ENCODE peak calls at places on chromosomes 13 and 19, in four cellular contexts. M is IMR-90, Q is K562, N is HepG2. B is an unnamed sample.

GRCh38 chr19:11256189-11256588 is 6.1 kb downstream of the DOCK6 start:
- DNase-seq in Q (no peak), M (peak; percentile 33), N (no peak), B (no peak)

GRCh38 chr13:109812375-109812774 is 26.0 kb upstream of the IRS2 start:
- DNase-seq in Q (no peak), M (no peak), N (no peak), B (no peak)

GRCh38 chr19:56295531-56296455 is 18.8 kb downstream of the ZSCAN5A start:
- DNase-seq in M (no peak), Q (no peak), N (no peak), B (no peak)

GRCh38 chr19:45469835-45470146 is 2.0 kb downstream of the FOSB start:
- DNase-seq in N (peak; percentile 85), M (no peak), Q (peak; percentile 94), B (no peak)

GRCh38 chr19:33552928-33553279 is 31.3 kb upstream of the PEPD start:
- DNase-seq in Q (peak; percentile 49), N (no peak), M (no peak), B (no peak)

GRCh38 chr13:79973533-79973963 is 367.4 kb downstream of the SPRY2 start:
- DNase-seq in N (no peak), M (no peak), Q (peak; percentile 8), B (peak; percentile 27)

GRCh38 chr13:109274188-109274821 is 512.1 kb downstream of the IRS2 start:
- DNase-seq in Q (no peak), M (peak; percentile 72), N (no peak), B (peak; percentile 74)

GRCh38 chr19:32580353-32580900 is 563 bp upstream of the PDCD5 start:
- DNase-seq in N (no peak), M (no peak), Q (peak; percentile 31), B (no peak)

GRCh38 chr19:55005684-55006488 is 32.2 kb downstream of the GP6 start:
- DNase-seq in Q (peak; percentile 82), N (peak; percentile 12), M (no peak), B (peak; percentile 82)

GRCh38 chr13:75480691-75481175 is 1.2 kb downstream of the TBC1D4 start:
- DNase-seq in Q (peak; percentile 10), M (peak; percentile 37), N (peak; percentile 53), B (peak; percentile 59)

GRCh38 chr13:74107598-74107997 is 26.6 kb downstream of the KLF12 start:
- DNase-seq in M (no peak), Q (no peak), N (no peak), B (no peak)

GRCh38 chr19:7211191-7211988 is 82.8 kb downstream of the INSR start:
- DNase-seq in Q (no peak), M (peak; percentile 50), N (no peak), B (no peak)

GRCh38 chr13:65966991-65967451 is 1263.1 kb downstream of the PCDH9 start:
- DNase-seq in Q (no peak), M (peak; percentile 45), N (peak; percentile 34), B (peak; percentile 66)

GRCh38 chr13:54379461-54379860 is 1350.8 kb downstream of the OLFM4 start:
- DNase-seq in M (no peak), Q (no peak), N (no peak), B (no peak)

GRCh38 chr19:31257025-31257424 is 92.2 kb downstream of the TSHZ3 start:
- DNase-seq in Q (no peak), N (no peak), M (no peak), B (no peak)

GRCh38 chr13:37375724-37376123 is 222.8 kb downstream of the POSTN start:
- DNase-seq in Q (no peak), N (no peak), M (peak; percentile 46), B (no peak)

GRCh38 chr13:40446365-40446764 is 220.1 kb downstream of the FOXO1 start:
- DNase-seq in Q (no peak), N (no peak), M (no peak), B (no peak)

GRCh38 chr13:64289702-64290101 is 2874.1 kb upstream of the PCDH20 start:
- DNase-seq in N (no peak), Q (no peak), M (no peak), B (no peak)

GRCh38 chr13:27053902-27054595 is 117.6 kb downstream of the USP12 start:
- DNase-seq in M (peak; percentile 88), N (no peak), Q (no peak), B (no peak)

GRCh38 chr19:43625918-43626579 is 6.6 kb upstream of the ZNF428 start:
- DNase-seq in M (no peak), N (no peak), Q (peak; percentile 84), B (peak; percentile 71)

GRCh38 chr19:45315304-45315703 is 7.4 kb downstream of the CKM start:
- DNase-seq in M (no peak), N (no peak), Q (no peak), B (no peak)

GRCh38 chr19:36041831-36042230 is 9.2 kb upstream of the CLIP3 start:
- DNase-seq in Q (no peak), N (peak; percentile 87), M (peak; percentile 82), B (peak; percentile 72)

GRCh38 chr13:109243311-109243951 is 543.0 kb downstream of the IRS2 start:
- DNase-seq in N (no peak), M (peak; percentile 91), Q (no peak), B (peak; percentile 64)

GRCh38 chr19:54063350-54064078 is at the start of gene VSTM1:
- DNase-seq in Q (peak; percentile 5), N (no peak), M (no peak), B (no peak)

GRCh38 chr13:40613192-40613818 is 53.1 kb downstream of the FOXO1 start:
- DNase-seq in N (no peak), M (no peak), Q (no peak), B (no peak)

GRCh38 chr13:24905242-24905641 is 141.3 kb downstream of the RNF17 start:
- DNase-seq in M (peak; percentile 36), Q (no peak), N (no peak), B (no peak)

GRCh38 chr13:88601949-88602348 is 930.8 kb downstream of the SLITRK5 start:
- DNase-seq in M (no peak), Q (no peak), N (no peak), B (no peak)

GRCh38 chr19:14363203-14364097 is 17.8 kb upstream of the ADGRE5 start:
- DNase-seq in Q (peak; percentile 88), N (peak; percentile 25), M (peak; percentile 42), B (peak; percentile 87)
- TF ChIP-seq MAZ in Q (no peak), N (no peak), M (no peak), B (no peak)

DNA sequence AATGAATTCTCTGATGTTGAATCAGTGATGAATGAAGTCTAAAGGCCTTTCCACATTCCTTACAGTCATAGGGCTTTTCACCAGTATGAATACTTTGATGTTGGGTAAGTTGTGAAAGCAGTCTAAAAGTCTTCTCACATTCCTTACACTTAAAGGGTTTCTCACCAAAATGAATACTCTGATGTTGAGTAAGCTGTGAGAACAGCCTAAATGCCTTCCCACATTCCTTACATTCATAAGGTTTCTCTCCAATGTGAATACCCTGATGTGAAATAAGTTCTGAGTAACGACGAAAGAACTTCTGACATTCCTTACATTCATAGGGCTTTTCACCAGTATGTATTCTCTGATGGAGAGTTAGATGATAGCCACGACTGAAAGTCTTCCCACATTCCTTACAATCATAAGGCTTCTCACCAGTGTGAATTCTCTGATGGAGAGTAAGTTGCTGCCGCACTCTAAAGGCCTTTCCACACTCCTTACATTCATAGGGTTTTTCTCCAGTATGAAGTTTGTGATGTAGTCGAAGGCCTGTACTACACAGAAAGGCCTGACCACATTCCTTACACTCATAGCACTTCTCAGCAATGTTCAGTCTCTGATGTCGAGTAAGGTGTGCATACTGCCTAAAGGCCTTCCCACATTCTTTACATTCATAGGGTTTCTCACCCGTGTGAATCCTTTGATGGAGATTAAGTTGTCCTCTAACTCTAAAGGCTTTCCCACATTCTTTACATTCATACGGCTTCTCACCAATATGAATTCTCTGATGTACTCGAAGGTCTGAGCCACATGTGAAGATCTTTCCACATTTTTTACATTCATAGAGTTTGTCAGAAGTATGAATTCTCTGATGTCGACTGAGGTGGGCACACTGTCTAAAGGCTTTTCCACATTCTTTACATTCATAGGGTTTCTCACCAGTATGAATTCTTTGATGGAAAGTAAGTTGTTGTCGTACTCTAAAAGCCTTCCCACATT is 19.9 kb downstream of the ZFP30 start:
- DNase-seq in Q (no peak), N (no peak), M (no peak), B (no peak)
- H3K9me3 ChIP-seq in Q (peaks cover 8% of the 10 kb centered on the region), N (peaks cover 89% of the 10 kb centered on the region), M (peaks cover 51% of the 10 kb centered on the region), B (peaks cover 97% of the 10 kb centered on the region)

GRCh38 chr19:1882089-1882785 is 3.1 kb downstream of the ABHD17A start:
- DNase-seq in N (no peak), Q (no peak), M (no peak), B (no peak)
- TF ChIP-seq MAZ in N (no peak), Q (no peak), M (no peak), B (no peak)

GRCh38 chr19:8731428-8732169 is 10.2 kb downstream of the OR2Z1 start:
- DNase-seq in Q (no peak), M (no peak), N (no peak), B (no peak)
- H3K9me3 ChIP-seq in Q (no peaks in the 10 kb centered on the region), M (peaks cover 30% of the 10 kb centered on the region), N (no peaks in the 10 kb centered on the region), B (no peaks in the 10 kb centered on the region)

GRCh38 chr13:32889986-32890565 is 126.1 kb upstream of the KL start:
- DNase-seq in M (no peak), Q (no peak), N (no peak), B (no peak)
- TF ChIP-seq MAZ in M (no peak), Q (no peak), N (no peak), B (no peak)

GRCh38 chr19:52474351-52475127 is 21.2 kb downstream of the ZNF578 start:
- DNase-seq in N (no peak), Q (no peak), M (no peak), B (no peak)

GRCh38 chr19:52473655-52474350 is 20.4 kb downstream of the ZNF578 start:
- DNase-seq in Q (no peak), M (no peak), N (no peak), B (no peak)
- H3K9me3 ChIP-seq in Q (peaks cover 9% of the 10 kb centered on the region), M (peaks cover 76% of the 10 kb centered on the region), N (peaks cover 98% of the 10 kb centered on the region), B (peaks cover 89% of the 10 kb centered on the region)

GRCh38 chr19:4580961-4581380 is 21.5 kb upstream of the SEMA6B start:
- DNase-seq in M (no peak), Q (no peak), N (no peak), B (no peak)

GRCh38 chr19:4582112-4582553 is 22.6 kb upstream of the SEMA6B start:
- DNase-seq in Q (no peak), M (no peak), N (peak; percentile 67), B (no peak)

GRCh38 chr19:4582980-4583842 is 23.7 kb upstream of the SEMA6B start:
- DNase-seq in M (no peak), N (peak; percentile 78), Q (no peak), B (no peak)

GRCh38 chr19:4580021-4580901 is 20.8 kb upstream of the SEMA6B start:
- DNase-seq in Q (peak; percentile 70), N (no peak), M (no peak), B (no peak)

DNA sequence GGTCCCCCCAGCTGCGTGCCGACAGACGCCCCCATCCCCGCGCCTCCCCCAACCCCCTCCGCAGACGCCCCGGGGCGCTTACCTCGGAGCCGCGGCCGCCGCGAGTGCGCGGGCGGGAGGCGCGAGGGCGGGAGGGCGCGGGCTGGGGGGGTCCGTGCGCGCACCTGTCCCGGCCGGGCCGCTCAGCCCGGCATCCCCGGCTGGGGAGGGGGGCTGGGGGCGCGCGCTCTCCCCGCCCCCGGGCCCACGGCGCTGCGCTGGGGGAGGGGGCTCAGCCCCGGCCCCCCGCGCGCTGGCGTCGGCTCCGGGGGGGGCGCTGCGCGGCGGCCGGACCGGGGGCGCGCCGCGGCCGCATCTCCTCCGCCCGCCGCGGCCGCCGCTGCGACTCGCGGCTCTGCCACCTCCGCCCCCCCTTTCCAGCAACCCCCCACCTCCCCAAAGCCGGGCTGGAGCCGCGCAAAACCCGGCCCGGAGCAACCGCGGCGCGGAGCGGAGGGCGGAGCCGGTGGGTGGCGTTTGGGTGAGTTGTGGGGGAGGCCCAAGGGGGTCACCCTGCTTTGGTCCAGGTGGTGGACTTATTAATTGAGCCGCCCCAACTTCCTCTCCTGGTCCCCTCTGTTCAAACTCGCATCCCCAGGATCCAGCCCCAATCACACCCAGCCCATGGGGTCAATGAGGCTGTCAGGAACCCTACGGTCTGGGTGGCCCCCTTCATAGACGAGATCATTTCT is 22.1 kb upstream of the SEMA6B start:
- DNase-seq in Q (peak; percentile 94), M (no peak), N (no peak), B (no peak)
- TF ChIP-seq MAZ in Q (peak; percentile 21), M (no peak), N (peak; percentile 50), B (no peak)

B was measured in A549.